ENCODE peak calls at places on chromosomes 7 and 10, in ten cellular contexts. Q is tibial artery; N is MM.1S; R is HFFc6; B is fibroblast of pulmonary artery; Z is A673; E is CD8-positive, alpha-beta T cell; G is upper lobe of right lung; L is psoas muscle; C is AG09319. K is an unnamed sample.

GRCh38 chr7:11256501-11256900 is 282.8 kb downstream of the PHF14 start:
- DNase-seq in C (no peak), G (no peak), E (no peak), R (no peak), L (no peak), Z (no peak), Q (no peak), N (no peak), B (no peak), K (no peak)

GRCh38 chr10:116845823-116846222 is 3.5 kb upstream of the ENO4 start:
- DNase-seq in E (no peak), L (no peak), C (no peak), B (no peak), Z (peak), R (no peak), N (no peak), G (no peak), Q (no peak), K (no peak)

GRCh38 chr10:128150551-128150950 is 24.3 kb upstream of the MKI67 start:
- DNase-seq in L (no peak), G (no peak), B (no peak), Q (no peak), E (no peak), R (no peak), Z (no peak), N (no peak), C (no peak), K (no peak)

GRCh38 chr10:118595598-118596425 is at the start of gene PRLHR:
- DNase-seq in Z (peak), L (no peak), G (no peak), N (no peak), R (no peak), B (peak), Q (peak), C (no peak), E (no peak), K (no peak)

GRCh38 chr7:67758551-67758950 is 761.9 kb downstream of the TYW1 start:
- DNase-seq in R (no peak), Q (no peak), B (no peak), G (no peak), L (no peak), E (no peak), Z (no peak), N (no peak), C (no peak), K (no peak)

GRCh38 chr10:24374134-24374915 is 165.4 kb downstream of the KIAA1217 start:
- DNase-seq in N (no peak), Q (no peak), E (no peak), G (no peak), Z (no peak), B (peak), R (peak), C (no peak), L (no peak), K (peak)

GRCh38 chr10:127298396-127298795 is 102.0 kb upstream of the INSYN2A start:
- DNase-seq in Z (no peak), R (peak), Q (no peak), N (no peak), L (no peak), B (no peak), E (no peak), G (no peak), C (no peak), K (peak)

GRCh38 chr7:158758563-158759244 is 54.1 kb upstream of the NCAPG2 start:
- DNase-seq in C (no peak), N (no peak), G (no peak), Q (no peak), R (no peak), L (no peak), E (no peak), B (no peak), Z (no peak), K (no peak)

GRCh38 chr10:31770307-31770902 is 158.2 kb downstream of the ARHGAP12 start:
- DNase-seq in R (no peak), Z (peak), Q (no peak), E (peak), C (no peak), B (no peak), G (peak), L (peak), N (peak), K (no peak)

GRCh38 chr7:43694399-43694748 is 34.9 kb downstream of the COA1 start:
- DNase-seq in E (no peak), Q (no peak), B (peak), G (no peak), R (peak), Z (no peak), C (peak), N (no peak), L (no peak), K (peak)

GRCh38 chr7:45937301-45937700 is 16.2 kb upstream of the IGFBP3 start:
- DNase-seq in Q (no peak), B (no peak), G (no peak), Z (no peak), R (peak), N (no peak), L (no peak), E (no peak), C (no peak), K (no peak)

GRCh38 chr7:121547341-121548092 is 151.4 kb upstream of the FAM3C start:
- DNase-seq in E (no peak), B (peak), G (no peak), R (peak), L (no peak), N (peak), Z (peak), C (peak), Q (no peak), K (no peak)

GRCh38 chr10:95519132-95519487 is 42.1 kb downstream of the SORBS1 start:
- DNase-seq in L (no peak), Q (no peak), Z (no peak), R (no peak), C (no peak), B (no peak), N (no peak), E (no peak), G (no peak), K (no peak)

DNA sequence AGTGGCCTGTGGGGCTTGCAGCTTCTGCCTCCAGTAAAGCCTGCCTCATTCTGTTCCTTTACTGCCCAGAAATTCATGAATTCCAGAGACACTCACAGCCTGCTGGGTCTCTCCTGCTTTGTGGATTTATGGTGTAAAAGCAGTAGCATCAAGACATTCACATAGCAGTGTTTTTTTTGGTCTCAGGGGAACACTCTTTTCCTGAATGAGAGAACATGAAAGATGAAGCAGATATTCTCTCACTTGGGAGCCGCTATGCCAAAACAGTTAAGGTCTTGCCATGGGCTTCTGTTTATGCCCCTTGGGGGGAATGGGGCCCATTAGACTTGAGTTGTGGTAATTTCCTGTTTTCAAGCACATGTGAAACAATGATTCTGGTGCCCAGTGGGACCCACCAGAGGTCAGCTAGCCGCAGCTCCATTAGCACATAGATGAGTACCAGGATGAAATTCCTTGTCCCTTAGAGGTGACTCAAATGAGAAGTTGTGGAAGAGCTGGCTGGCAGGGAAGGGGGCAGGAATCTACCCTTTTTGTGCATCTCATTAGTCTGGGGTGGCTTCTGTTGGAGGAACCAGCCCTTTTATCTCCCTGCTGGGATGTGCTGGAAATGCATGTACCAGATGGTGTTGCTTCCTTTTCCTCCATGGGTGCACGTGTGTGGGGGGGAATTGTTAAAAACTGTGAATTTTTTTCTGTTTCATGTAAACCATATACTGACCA is 13.2 kb downstream of the BMPER start:
- DNase-seq in C (no peak), L (no peak), Q (no peak), E (no peak), Z (peak), G (no peak), B (no peak), R (no peak), N (no peak), K (no peak)
- TF ChIP-seq CTCF in C (no peak), L (no peak), Q (no peak), E (no peak), Z (no peak), G (no peak), B (no peak), R (no peak), N (no peak), K (no peak)

GRCh38 chr7:148255333-148255732 is 335.2 kb upstream of the C7orf33 start:
- DNase-seq in E (no peak), Z (peak), R (no peak), N (peak), C (no peak), Q (no peak), G (no peak), L (no peak), B (no peak), K (no peak)
- TF ChIP-seq CTCF in E (no peak), Z (peak), R (peak), N (peak), C (no peak), Q (peak), G (peak), L (no peak), B (no peak), K (no peak)

GRCh38 chr7:95800787-95801186 is 28.4 kb downstream of the DYNC1I1 start:
- DNase-seq in Z (no peak), L (no peak), R (no peak), E (no peak), C (no peak), N (no peak), G (no peak), B (no peak), Q (no peak), K (no peak)

GRCh38 chr7:95793658-95794057 is 21.3 kb downstream of the DYNC1I1 start:
- DNase-seq in Q (no peak), C (no peak), R (no peak), E (no peak), B (no peak), L (no peak), G (no peak), Z (no peak), N (no peak), K (no peak)

GRCh38 chr7:95798401-95798930 is 26.1 kb downstream of the DYNC1I1 start:
- DNase-seq in N (no peak), B (peak), Z (peak), E (no peak), Q (no peak), G (no peak), C (no peak), L (no peak), R (no peak), K (no peak)

GRCh38 chr7:95796617-95797016 is 24.3 kb downstream of the DYNC1I1 start:
- DNase-seq in Q (no peak), L (no peak), R (no peak), E (no peak), G (no peak), N (no peak), C (no peak), B (no peak), Z (no peak), K (no peak)

DNA sequence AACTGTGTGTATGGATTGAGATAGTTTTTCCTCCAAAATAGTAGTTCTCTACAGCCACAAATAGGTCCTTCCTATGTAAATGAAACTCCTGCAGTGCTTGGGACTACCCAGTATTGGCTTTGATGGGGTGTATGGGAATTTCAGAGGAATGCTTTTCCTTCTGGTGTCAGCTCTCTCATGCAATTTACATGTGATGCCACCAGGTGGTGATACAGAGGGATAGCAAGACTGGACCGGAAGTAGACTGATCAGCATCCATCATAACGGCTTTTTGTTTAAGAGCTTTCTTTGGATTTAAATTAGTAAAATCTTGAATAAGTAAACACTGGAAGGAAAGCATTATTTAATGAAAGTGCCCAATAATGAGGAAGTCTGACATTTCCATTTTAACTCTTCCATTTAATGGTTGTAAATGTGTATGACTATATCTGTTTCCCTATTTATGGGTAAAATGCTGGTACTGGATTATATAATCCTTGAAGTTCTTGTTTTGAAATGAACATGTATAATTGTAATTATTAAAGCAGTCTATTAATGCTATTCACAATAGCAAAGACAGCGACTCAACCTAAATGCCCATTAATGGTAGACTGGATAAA is 22.7 kb downstream of the DYNC1I1 start:
- DNase-seq in Z (peak), N (peak), E (no peak), B (peak), C (no peak), G (no peak), L (no peak), Q (no peak), R (no peak), K (no peak)
- TF ChIP-seq CTCF in Z (peak), N (peak), E (no peak), B (peak), C (peak), G (peak), L (no peak), Q (peak), R (peak), K (peak)

GRCh38 chr10:126137557-126138221 is 241.3 kb downstream of the FANK1 start:
- DNase-seq in Q (no peak), C (no peak), E (no peak), N (no peak), Z (no peak), R (no peak), L (no peak), G (no peak), B (no peak), K (no peak)
- TF ChIP-seq CTCF in Q (no peak), C (no peak), E (no peak), N (no peak), Z (no peak), R (peak), L (no peak), G (no peak), B (no peak), K (no peak)

GRCh38 chr10:48983648-48984359 is 44.2 kb upstream of the LRRC18 start:
- DNase-seq in E (no peak), N (no peak), C (no peak), Z (no peak), R (no peak), Q (peak), L (no peak), B (no peak), G (no peak), K (no peak)
- TF ChIP-seq CTCF in E (no peak), N (no peak), C (peak), Z (no peak), R (peak), Q (no peak), L (no peak), B (no peak), G (no peak), K (no peak)

GRCh38 chr10:22150842-22151241 is 67.0 kb downstream of the EBLN1 start:
- DNase-seq in Z (no peak), Q (no peak), L (no peak), G (no peak), B (no peak), N (no peak), C (no peak), E (no peak), R (no peak), K (no peak)
- TF ChIP-seq CTCF in Z (no peak), Q (no peak), L (no peak), G (no peak), B (no peak), N (no peak), C (no peak), E (no peak), R (no peak), K (no peak)

GRCh38 chr10:8468477-8468876 is 414.0 kb downstream of the GATA3 start:
- DNase-seq in R (no peak), N (no peak), Z (no peak), L (no peak), B (no peak), E (no peak), G (no peak), C (no peak), Q (no peak), K (no peak)

GRCh38 chr10:8477300-8477699 is 422.8 kb downstream of the GATA3 start:
- DNase-seq in C (no peak), G (no peak), N (no peak), R (no peak), B (no peak), Q (no peak), L (no peak), E (no peak), Z (no peak), K (no peak)

DNA sequence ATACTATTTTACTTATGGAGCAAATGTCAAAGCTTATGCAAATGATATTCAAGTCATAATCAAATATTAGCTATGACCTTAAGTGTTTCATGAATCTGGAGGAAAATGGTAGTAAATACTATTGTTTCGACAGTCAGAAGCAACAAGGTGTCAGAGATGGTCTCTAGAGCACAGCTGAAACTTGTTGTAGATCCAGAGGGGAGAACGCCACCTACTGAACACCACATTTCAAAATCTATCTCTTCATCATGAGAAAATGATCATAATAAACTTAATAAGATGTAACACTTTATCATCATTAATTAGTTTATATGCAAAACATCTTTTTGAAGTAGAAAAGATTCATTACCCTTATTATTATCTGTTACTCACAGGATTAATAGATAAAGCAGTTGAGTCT is 418.7 kb downstream of the GATA3 start:
- DNase-seq in Z (peak), N (no peak), G (no peak), Q (no peak), E (no peak), R (no peak), L (no peak), C (no peak), B (peak), K (no peak)
- TF ChIP-seq CTCF in Z (peak), N (no peak), G (peak), Q (no peak), E (peak), R (no peak), L (peak), C (no peak), B (peak), K (no peak)

GRCh38 chr7:99579956-99580777 is 17.9 kb upstream of the TMEM225B start:
- DNase-seq in G (peak), B (peak), R (no peak), N (peak), Z (peak), L (peak), Q (no peak), C (no peak), E (peak), K (no peak)
- TF ChIP-seq CTCF in G (peak), B (peak), R (peak), N (peak), Z (peak), L (peak), Q (peak), C (peak), E (peak), K (peak)

GRCh38 chr7:100126239-100126930 is 382 bp upstream of the MBLAC1 start:
- DNase-seq in G (no peak), C (no peak), B (no peak), E (no peak), L (no peak), Z (no peak), R (no peak), N (no peak), Q (no peak), K (no peak)

GRCh38 chr7:100128602-100128963 is 1.8 kb downstream of the MBLAC1 start:
- DNase-seq in Q (no peak), N (no peak), L (no peak), E (no peak), B (no peak), G (no peak), Z (no peak), C (no peak), R (no peak), K (no peak)

GRCh38 chr7:100127866-100128601 is 1.3 kb downstream of the MBLAC1 start:
- DNase-seq in B (no peak), G (no peak), C (no peak), N (peak), R (peak), E (no peak), Q (no peak), Z (peak), L (peak), K (no peak)

GRCh38 chr7:100124301-100125229 is 2.2 kb upstream of the MBLAC1 start:
- DNase-seq in C (no peak), E (no peak), L (no peak), Q (no peak), N (no peak), G (no peak), R (no peak), B (no peak), Z (no peak), K (no peak)

DNA sequence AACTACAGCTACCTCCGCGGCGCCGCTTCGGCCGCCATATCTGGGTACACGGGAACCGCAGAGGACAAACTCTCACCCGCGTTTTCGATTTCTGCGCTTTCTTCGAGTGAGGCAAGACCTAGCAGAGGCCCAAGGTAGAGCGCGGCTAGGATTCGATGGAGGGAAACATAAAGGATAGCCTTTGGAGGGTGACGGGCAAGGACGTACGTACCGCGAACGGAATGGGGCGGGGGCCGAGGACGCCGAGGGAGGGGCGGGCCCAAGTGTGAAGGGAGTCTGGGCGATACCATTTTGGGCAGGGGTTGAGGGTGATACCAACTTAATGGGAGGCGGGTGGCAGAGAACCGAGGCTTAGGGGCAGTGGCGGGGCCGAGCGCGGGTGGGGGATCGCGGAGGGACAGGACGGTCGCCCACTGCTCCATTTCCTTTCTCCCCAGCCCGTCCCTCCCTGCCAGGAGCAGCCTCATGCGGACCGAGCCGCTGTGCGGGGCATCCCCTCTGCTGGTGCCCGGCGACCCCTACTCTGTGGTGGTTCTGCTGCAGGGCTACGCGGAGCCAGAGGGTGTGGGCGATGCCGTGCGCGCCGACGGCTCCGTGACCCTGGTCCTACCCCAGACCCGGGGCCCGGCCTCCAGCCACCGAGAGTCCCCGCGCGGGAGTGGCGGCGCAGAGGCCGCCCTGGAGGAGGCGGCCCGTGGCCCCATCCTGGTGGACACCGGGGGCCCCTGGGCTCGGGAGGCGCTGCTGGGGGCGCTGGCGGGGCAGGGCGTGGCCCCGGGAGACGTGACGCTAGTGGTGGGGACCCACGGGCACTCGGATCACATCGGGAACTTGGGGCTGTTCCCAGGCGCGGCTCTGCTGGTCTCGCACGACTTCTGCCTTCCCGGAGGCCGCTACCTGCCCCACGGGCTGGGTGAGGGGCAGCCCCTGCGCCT is at the start of gene MBLAC1:
- DNase-seq in N (peak), R (peak), E (peak), L (peak), G (peak), B (peak), Q (peak), C (peak), Z (peak), K (peak)
- TF ChIP-seq CTCF in N (no peak), R (peak), E (no peak), L (no peak), G (no peak), B (no peak), Q (no peak), C (no peak), Z (no peak), K (no peak)

K was measured in AG04449.